ENCODE peak calls at places on chromosomes 11 and 22, in nine cellular contexts. G is T-cell; O is Caco-2; F is AG09309; D is germinal center; L is H7; B is activated CD4-positive, alpha-beta T cell treated with anti-CD3 and anti-CD28 coated beads, Interleukin-2, amount 10 ng/mL, durations not matched to agents 7 days and 5 days; E is choroid plexus epithelial cell; Y is retina. C is an unnamed sample.

GRCh38 chr22:20080776-20081654 is 974 bp downstream of the DGCR8 start:
- DNase-seq in F (peak), G (no peak), L (peak), B (peak), E (peak), D (no peak), Y (peak), O (no peak), C (no peak)

GRCh38 chr22:25054943-25055511 is 102.5 kb downstream of the KIAA1671 start:
- DNase-seq in E (no peak), B (peak), O (no peak), D (no peak), G (no peak), Y (no peak), F (no peak), L (no peak), C (no peak)

GRCh38 chr22:46596032-46596441 is 24.1 kb upstream of the GRAMD4 start:
- DNase-seq in Y (no peak), L (no peak), F (no peak), E (no peak), D (no peak), O (no peak), B (no peak), G (no peak), C (no peak)

GRCh38 chr11:11748706-11749365 is 92.9 kb upstream of the USP47 start:
- DNase-seq in F (peak), B (no peak), Y (no peak), D (no peak), G (no peak), O (no peak), L (no peak), E (peak), C (no peak)

GRCh38 chr22:46262449-46263207 is 515 bp downstream of the PKDREJ start:
- DNase-seq in G (peak), L (peak), B (peak), E (peak), F (no peak), D (peak), O (no peak), Y (peak), C (no peak)

GRCh38 chr11:76041208-76041607 is 165.1 kb downstream of the WNT11 start:
- DNase-seq in L (no peak), D (no peak), E (no peak), G (no peak), B (no peak), O (peak), Y (no peak), F (no peak), C (no peak)

GRCh38 chr22:27124336-27125023 is 467.1 kb downstream of the MIAT start:
- DNase-seq in G (no peak), B (no peak), Y (no peak), F (no peak), D (no peak), E (no peak), L (no peak), O (no peak), C (no peak)

GRCh38 chr11:1502971-1503707 is 16.6 kb upstream of the MOB2 start:
- DNase-seq in D (no peak), G (no peak), Y (no peak), F (no peak), L (no peak), O (no peak), E (no peak), B (no peak), C (no peak)

GRCh38 chr11:127157225-127157624 is 156.7 kb upstream of the KIRREL3 start:
- DNase-seq in E (no peak), B (no peak), F (no peak), Y (no peak), D (no peak), O (no peak), G (no peak), L (no peak), C (no peak)

GRCh38 chr11:11659567-11660341 is 37.9 kb upstream of the GALNT18 start:
- DNase-seq in Y (no peak), G (no peak), L (peak), E (no peak), F (no peak), O (no peak), B (no peak), D (peak), C (no peak)

GRCh38 chr11:16606784-16607674 is 131.4 kb upstream of the C11orf58 start:
- DNase-seq in G (no peak), E (no peak), F (no peak), L (peak), D (no peak), O (peak), Y (peak), B (no peak), C (peak)

GRCh38 chr11:43954241-43954640 is 11.8 kb downstream of the C11orf96 start:
- DNase-seq in E (no peak), Y (no peak), B (no peak), O (no peak), D (no peak), G (no peak), F (no peak), L (peak), C (no peak)

GRCh38 chr22:30025187-30025586 is 55.1 kb upstream of the HORMAD2 start:
- DNase-seq in G (no peak), L (no peak), D (no peak), E (no peak), Y (no peak), O (no peak), B (no peak), F (no peak), C (no peak)

GRCh38 chr11:128695539-128696221 is 1.8 kb downstream of the FLI1 start:
- DNase-seq in F (no peak), B (peak), Y (no peak), G (peak), D (peak), L (no peak), O (no peak), E (peak), C (peak)

GRCh38 chr11:128039140-128040021 is 548.0 kb downstream of the ETS1 start:
- DNase-seq in E (peak), F (peak), Y (no peak), B (peak), L (no peak), D (peak), G (peak), O (no peak), C (no peak)

GRCh38 chr11:122697636-122698167 is 42.2 kb downstream of the UBASH3B start:
- DNase-seq in Y (no peak), L (no peak), D (peak), G (peak), B (peak), E (peak), O (no peak), F (no peak), C (peak)

GRCh38 chr22:19050117-19050516 is 72.1 kb downstream of the DGCR2 start:
- DNase-seq in L (no peak), B (no peak), Y (no peak), D (no peak), F (no peak), G (no peak), O (no peak), E (no peak), C (no peak)

GRCh38 chr11:15617126-15617525 is 502.4 kb downstream of the INSC start:
- DNase-seq in G (no peak), D (no peak), B (no peak), F (no peak), Y (no peak), O (no peak), E (no peak), L (no peak), C (no peak)

GRCh38 chr22:27799334-27800249 is 2.0 kb downstream of the MN1 start:
- DNase-seq in G (no peak), Y (no peak), O (no peak), E (peak), B (no peak), D (no peak), L (peak), F (no peak), C (no peak)

GRCh38 chr11:127345819-127346459 is 345.4 kb upstream of the KIRREL3 start:
- DNase-seq in F (no peak), O (no peak), E (peak), Y (peak), L (peak), D (peak), G (no peak), B (peak), C (peak)

GRCh38 chr22:29442976-29443375 is 4.6 kb downstream of the RFPL1 start:
- DNase-seq in O (no peak), F (no peak), L (no peak), E (peak), Y (no peak), B (no peak), G (no peak), D (no peak), C (no peak)

GRCh38 chr11:117130879-117131278 is 13.2 kb upstream of the PAFAH1B2 start:
- DNase-seq in Y (no peak), G (no peak), B (no peak), E (no peak), O (no peak), F (no peak), L (no peak), D (no peak), C (no peak)

GRCh38 chr22:39215070-39215396 is 29.7 kb downstream of the PDGFB start:
- DNase-seq in Y (no peak), L (no peak), O (no peak), F (no peak), D (no peak), E (no peak), B (no peak), G (no peak), C (no peak)

GRCh38 chr11:68845351-68846002 is 3.8 kb upstream of the CPT1A start:
- DNase-seq in F (no peak), O (no peak), G (no peak), L (no peak), B (no peak), E (no peak), D (no peak), Y (no peak), C (no peak)

GRCh38 chr22:48373626-48374173 is 1454.0 kb downstream of the BRD1 start:
- DNase-seq in L (no peak), D (no peak), O (no peak), F (no peak), B (no peak), G (no peak), E (no peak), Y (no peak), C (no peak)

GRCh38 chr11:120884290-120885020 is 139.4 kb upstream of the TBCEL start:
- DNase-seq in D (no peak), Y (no peak), G (no peak), B (no peak), E (no peak), O (no peak), L (peak), F (no peak), C (no peak)

GRCh38 chr11:3147257-3147619 is 17.9 kb downstream of the OSBPL5 start:
- DNase-seq in L (no peak), G (no peak), O (no peak), E (no peak), Y (no peak), D (no peak), B (no peak), F (no peak), C (no peak)

GRCh38 chr11:10742460-10743208 is 8.4 kb upstream of the CTR9 start:
- DNase-seq in D (no peak), B (peak), F (peak), E (peak), O (no peak), Y (no peak), G (no peak), L (no peak), C (no peak)

GRCh38 chr11:55554169-55554568 is at the start of gene OR4C15:
- DNase-seq in Y (no peak), O (no peak), F (no peak), D (no peak), B (no peak), E (no peak), G (no peak), L (no peak), C (no peak)

GRCh38 chr11:133065847-133066485 is 466.3 kb downstream of the OPCML start:
- DNase-seq in Y (no peak), G (no peak), L (peak), F (no peak), E (no peak), O (no peak), B (no peak), D (no peak), C (no peak)

GRCh38 chr11:123504401-123504800 is 74.3 kb downstream of the GRAMD1B start:
- DNase-seq in O (peak), Y (no peak), G (no peak), E (no peak), F (no peak), B (no peak), L (no peak), D (no peak), C (no peak)

GRCh38 chr11:126145954-126146353 is 65.5 kb downstream of the RPUSD4 start:
- DNase-seq in O (no peak), E (no peak), G (no peak), F (no peak), Y (no peak), D (no peak), L (no peak), B (no peak), C (no peak)

C was measured in GM13976.